ENCODE peak calls at places on chromosomes 13 and 19, in ten cellular contexts. M is RWPE1, P is endodermal cell, U is H9, Y is right lobe of liver, T is body of pancreas, R is mammary epithelial cell, S is pancreas, Q is heart right ventricle, I is AG04450. A is an unnamed sample.

GRCh38 chr13:35157143-35157755 is 215.2 kb downstream of the NBEA start:
- DNase-seq in U (no peak), T (peak), S (no peak), I (peak), M (peak), R (peak), P (peak), Y (no peak), Q (no peak), A (no peak)

GRCh38 chr13:63161219-63161618 is 1745.6 kb upstream of the PCDH20 start:
- DNase-seq in S (no peak), M (no peak), T (no peak), P (no peak), Q (no peak), I (no peak), U (no peak), Y (no peak), R (no peak), A (no peak)

GRCh38 chr19:43540381-43540780 is 7.4 kb downstream of the ZNF575 start:
- DNase-seq in M (no peak), I (no peak), U (no peak), R (no peak), Y (no peak), P (no peak), T (no peak), S (no peak), Q (no peak), A (no peak)

GRCh38 chr19:5345895-5346386 is 5.3 kb upstream of the PTPRS start:
- DNase-seq in P (peak), R (peak), U (no peak), M (peak), I (no peak), Y (no peak), Q (no peak), T (no peak), S (no peak), A (no peak)

GRCh38 chr13:111654531-111654930 is 334.1 kb downstream of the TEX29 start:
- DNase-seq in Y (peak), M (no peak), Q (no peak), S (no peak), U (peak), P (peak), I (no peak), R (no peak), T (no peak), A (no peak)

GRCh38 chr13:51681037-51681678 is 96.9 kb downstream of the WDFY2 start:
- DNase-seq in I (peak), R (peak), S (no peak), Q (no peak), Y (no peak), P (no peak), M (peak), U (no peak), T (no peak), A (no peak)

GRCh38 chr13:112348642-112349345 is 27.4 kb upstream of the SPACA7 start:
- DNase-seq in U (no peak), Q (no peak), I (no peak), T (no peak), S (no peak), M (no peak), Y (no peak), P (no peak), R (no peak), A (no peak)

GRCh38 chr19:32483574-32483973 is 78.0 kb downstream of the DPY19L3 start:
- DNase-seq in S (no peak), Q (no peak), M (no peak), T (no peak), I (no peak), U (no peak), R (no peak), P (no peak), Y (no peak), A (no peak)

GRCh38 chr19:49590971-49591730 is at the start of gene PRR12:
- DNase-seq in S (peak), U (peak), Y (peak), M (peak), T (peak), P (peak), R (peak), Q (peak), I (peak), A (no peak)

GRCh38 chr13:113140677-113141590 is 17.5 kb upstream of the PROZ start:
- DNase-seq in T (no peak), U (peak), Y (peak), S (no peak), P (peak), R (no peak), I (no peak), M (no peak), Q (no peak), A (peak)

GRCh38 chr13:48682452-48682851 is 28.7 kb downstream of the CYSLTR2 start:
- DNase-seq in R (no peak), Y (no peak), I (no peak), Q (no peak), P (no peak), S (no peak), M (no peak), T (no peak), U (no peak), A (no peak)

GRCh38 chr19:2524840-2525723 is 49.2 kb downstream of the GADD45B start:
- DNase-seq in R (peak), U (no peak), Y (no peak), M (peak), S (no peak), P (peak), T (no peak), Q (no peak), I (no peak), A (peak)

GRCh38 chr13:30681489-30682242 is 53.7 kb upstream of the ALOX5AP start:
- DNase-seq in T (no peak), U (no peak), M (no peak), Y (no peak), S (no peak), P (no peak), Q (no peak), I (peak), R (no peak), A (peak)

GRCh38 chr13:30673669-30674521 is 56.2 kb downstream of the USPL1 start:
- DNase-seq in U (peak), Q (peak), Y (peak), S (peak), R (peak), P (peak), M (peak), T (peak), I (peak), A (peak)

GRCh38 chr13:30671271-30671815 is 53.6 kb downstream of the USPL1 start:
- DNase-seq in M (no peak), Q (no peak), P (no peak), S (no peak), Y (no peak), T (no peak), R (no peak), U (no peak), I (no peak), A (no peak)

GRCh38 chr13:30679483-30680330 is 55.6 kb upstream of the ALOX5AP start:
- DNase-seq in I (no peak), Y (no peak), P (peak), T (no peak), Q (no peak), U (peak), R (no peak), S (no peak), M (peak), A (no peak)

GRCh38 chr13:30676672-30677071 is 58.7 kb upstream of the ALOX5AP start:
- DNase-seq in Q (no peak), T (no peak), Y (no peak), P (no peak), S (no peak), M (no peak), U (no peak), R (peak), I (no peak), A (no peak)
- H3K27ac ChIP-seq in Q (no peak), T (no peak), Y (no peak), P (no peak), S (no peak), M (no peak), U (no peak), R (no peak), I (no peak), A (no peak)

GRCh38 chr13:54210397-54211050 is 1181.9 kb downstream of the OLFM4 start:
- DNase-seq in M (peak), Q (no peak), I (no peak), S (no peak), P (no peak), R (peak), Y (no peak), U (no peak), T (no peak), A (no peak)
- H3K27ac ChIP-seq in M (no peak), Q (no peak), I (no peak), S (no peak), P (peak), R (no peak), Y (no peak), U (no peak), T (no peak), A (no peak)

GRCh38 chr13:114244637-114245036 is 9.9 kb downstream of the CDC16 start:
- DNase-seq in P (no peak), U (no peak), I (no peak), R (no peak), T (no peak), Q (no peak), Y (no peak), S (no peak), M (no peak), A (no peak)

GRCh38 chr13:114248011-114248410 is 13.3 kb downstream of the CDC16 start:
- DNase-seq in T (no peak), Q (no peak), I (no peak), Y (no peak), U (no peak), P (no peak), R (no peak), S (no peak), M (no peak), A (no peak)

DNA sequence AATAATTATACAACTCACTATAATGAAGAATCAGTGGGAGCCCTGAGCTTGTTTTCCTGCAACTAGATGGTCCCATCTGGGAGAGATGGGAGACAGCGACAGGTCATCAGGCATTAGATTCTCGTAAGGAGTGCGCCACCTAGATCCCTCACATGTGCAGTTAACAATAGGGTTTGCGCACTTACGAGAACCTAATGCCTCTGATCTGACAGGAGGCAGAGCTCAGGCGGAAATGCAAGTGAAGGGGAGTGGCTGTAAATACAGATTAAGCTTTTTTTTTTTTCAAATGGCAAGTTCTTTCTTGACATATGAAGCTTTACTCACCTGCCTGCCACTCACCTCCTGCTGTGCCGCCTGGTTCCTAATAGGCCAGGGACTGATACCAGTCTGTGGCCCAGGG is 14.4 kb downstream of the CDC16 start:
- DNase-seq in P (no peak), Y (no peak), U (no peak), I (no peak), R (no peak), S (no peak), T (no peak), Q (no peak), M (no peak), A (no peak)
- H3K27ac ChIP-seq in P (no peak), Y (no peak), U (no peak), I (no peak), R (no peak), S (no peak), T (no peak), Q (no peak), M (no peak), A (no peak)

DNA sequence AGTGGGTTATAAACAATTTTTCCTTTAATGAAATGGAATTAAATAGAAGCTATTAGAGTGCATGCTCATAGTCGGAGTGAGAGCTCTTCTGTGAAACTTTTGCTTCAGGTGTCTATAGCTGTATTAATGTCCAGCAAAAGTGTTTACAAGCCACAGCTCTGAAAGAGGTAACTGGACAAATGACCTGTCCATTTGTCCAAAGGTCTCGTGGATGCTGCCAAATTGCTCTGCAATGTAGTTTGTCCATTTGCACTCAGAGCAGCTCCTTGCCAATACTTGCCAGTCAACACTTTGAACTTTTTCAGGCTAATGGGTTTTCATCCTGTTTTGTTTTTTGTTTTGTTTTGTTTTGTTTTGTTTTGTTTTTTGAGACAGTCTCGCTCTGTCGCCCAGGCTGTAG is 3.1 kb upstream of the CBLC start:
- DNase-seq in Y (peak), R (no peak), U (no peak), T (no peak), M (no peak), I (no peak), S (no peak), P (no peak), Q (no peak), A (no peak)
- H3K27ac ChIP-seq in Y (peak), R (peak), U (no peak), T (no peak), M (peak), I (peak), S (no peak), P (no peak), Q (no peak), A (no peak)

GRCh38 chr13:29924951-29925350 is 74.5 kb upstream of the UBL3 start:
- DNase-seq in S (peak), U (no peak), M (no peak), I (no peak), R (no peak), Y (no peak), T (peak), P (no peak), Q (no peak), A (no peak)

GRCh38 chr13:29925457-29925856 is 75.0 kb upstream of the UBL3 start:
- DNase-seq in Q (peak), P (no peak), S (peak), Y (peak), U (no peak), I (no peak), T (peak), R (peak), M (peak), A (peak)

GRCh38 chr13:29923554-29924481 is 73.4 kb upstream of the UBL3 start:
- DNase-seq in T (peak), R (peak), Q (peak), I (peak), S (peak), U (peak), P (peak), M (peak), Y (peak), A (peak)

GRCh38 chr13:29924482-29924884 is 74.1 kb upstream of the UBL3 start:
- DNase-seq in P (no peak), R (peak), M (peak), Y (no peak), Q (no peak), S (no peak), U (no peak), T (peak), I (no peak), A (no peak)

DNA sequence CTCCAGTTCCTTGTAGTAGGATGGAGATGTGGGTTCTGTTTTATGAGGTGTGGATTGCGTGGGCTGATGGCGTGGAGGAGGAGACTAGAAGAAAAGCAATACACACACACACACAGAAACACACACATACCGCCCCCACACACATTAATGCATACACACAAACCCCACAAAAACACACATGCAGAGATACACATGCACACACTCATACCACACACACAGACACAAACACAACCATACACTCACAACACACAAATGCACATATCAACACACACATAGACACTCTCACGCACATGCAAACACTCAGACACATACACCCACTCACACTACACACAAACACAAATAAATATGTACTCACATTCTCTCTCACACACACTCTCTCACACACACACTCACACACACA is 75.7 kb upstream of the UBL3 start:
- DNase-seq in S (no peak), Y (no peak), T (no peak), M (no peak), I (no peak), U (no peak), R (no peak), Q (no peak), P (no peak), A (no peak)
- H3K27ac ChIP-seq in S (peak), Y (peak), T (peak), M (no peak), I (no peak), U (no peak), R (peak), Q (no peak), P (no peak), A (peak)